ENCODE peak calls at places on chromosomes 4 and X, in eight cellular contexts. B is transverse colon, H is IMR-90, A is natural killer cell, M is upper lobe of right lung, P is fibroblast of the aortic adventitia, R is ovary, W is astrocyte of the spinal cord. L is an unnamed sample.

GRCh38 chr4:174669278-174669677 is 147.0 kb upstream of the HPGD start:
- DNase-seq in B (no peak), H (peak), A (no peak), M (no peak), P (peak), R (no peak), W (peak), L (peak)

GRCh38 chr4:162849922-162850321 is 316.8 kb downstream of the NAF1 start:
- DNase-seq in B (no peak), H (no peak), A (no peak), M (no peak), P (no peak), R (no peak), W (no peak), L (no peak)

GRCh38 chrX:38917954-38918353 is 116.7 kb downstream of the MID1IP1 start:
- DNase-seq in B (no peak), H (no peak), A (no peak), M (no peak), P (no peak), R (no peak), W (no peak), L (no peak)

GRCh38 chrX:150352114-150352513 is 11.0 kb upstream of the MAMLD1 start:
- DNase-seq in B (no peak), H (peak), A (no peak), M (no peak), P (no peak), R (no peak), W (no peak), L (no peak)

GRCh38 chr4:89056953-89057398 is at the start of gene FAM13A:
- DNase-seq in B (peak), H (peak), A (no peak), M (peak), P (peak), R (peak), W (peak), L (peak)

GRCh38 chr4:56425518-56425917 is 9.9 kb downstream of the PPAT start:
- DNase-seq in B (no peak), H (no peak), A (no peak), M (no peak), P (no peak), R (no peak), W (no peak), L (no peak)

GRCh38 chrX:75781618-75782017 is 3.4 kb downstream of the MAGEE2 start:
- DNase-seq in B (no peak), H (no peak), A (no peak), M (no peak), P (no peak), R (peak), W (no peak), L (no peak)

GRCh38 chr4:47122592-47123291 is 91.4 kb downstream of the GABRB1 start:
- DNase-seq in B (peak), H (peak), A (peak), M (no peak), P (peak), R (no peak), W (peak), L (no peak)

GRCh38 chr4:145183023-145183422 is 2.6 kb upstream of the OTUD4 start:
- DNase-seq in B (no peak), H (peak), A (no peak), M (no peak), P (peak), R (no peak), W (no peak), L (no peak)

GRCh38 chrX:77431227-77431626 is 16.0 kb upstream of the FGF16 start:
- DNase-seq in B (no peak), H (peak), A (no peak), M (no peak), P (peak), R (no peak), W (peak), L (no peak)

GRCh38 chrX:51641421-51642021 is 22.8 kb upstream of the CENPVL3 start:
- DNase-seq in B (no peak), H (peak), A (no peak), M (no peak), P (peak), R (no peak), W (peak), L (peak)

GRCh38 chr4:6008092-6008551 is 10.1 kb downstream of the C4orf50 start:
- DNase-seq in B (no peak), H (no peak), A (no peak), M (peak), P (no peak), R (no peak), W (no peak), L (no peak)

GRCh38 chr4:27115221-27115620 is 254.6 kb downstream of the STIM2 start:
- DNase-seq in B (no peak), H (no peak), A (no peak), M (no peak), P (no peak), R (no peak), W (no peak), L (no peak)

GRCh38 chr4:130722370-130722769 is 1626.4 kb downstream of the C4orf33 start:
- DNase-seq in B (no peak), H (no peak), A (no peak), M (no peak), P (no peak), R (no peak), W (no peak), L (no peak)

GRCh38 chr4:1821679-1822567 is 28.8 kb downstream of the FGFR3 start:
- DNase-seq in B (no peak), H (no peak), A (no peak), M (no peak), P (no peak), R (no peak), W (no peak), L (no peak)

GRCh38 chr4:6907658-6908191 is 1.9 kb upstream of the TBC1D14 start:
- DNase-seq in B (peak), H (no peak), A (no peak), M (peak), P (peak), R (no peak), W (no peak), L (no peak)

GRCh38 chr4:84028340-84028739 is 470.8 kb downstream of the NKX6-1 start:
- DNase-seq in B (no peak), H (no peak), A (no peak), M (no peak), P (no peak), R (no peak), W (no peak), L (no peak)

GRCh38 chrX:77446840-77447239 is 349 bp upstream of the FGF16 start:
- DNase-seq in B (no peak), H (no peak), A (no peak), M (no peak), P (peak), R (no peak), W (no peak), L (no peak)

GRCh38 chr4:161937151-161937550 is 226.6 kb downstream of the FSTL5 start:
- DNase-seq in B (no peak), H (no peak), A (no peak), M (no peak), P (no peak), R (no peak), W (no peak), L (no peak)

GRCh38 chrX:17377047-17377692 is 2.2 kb downstream of the NHS start:
- DNase-seq in B (peak), H (peak), A (no peak), M (peak), P (peak), R (peak), W (peak), L (no peak)

GRCh38 chr4:141643557-141643956 is 7.2 kb downstream of the IL15 start:
- DNase-seq in B (no peak), H (peak), A (no peak), M (no peak), P (peak), R (no peak), W (peak), L (peak)

GRCh38 chrX:4706961-4707360 is 993.5 kb upstream of the PRKX start:
- DNase-seq in B (no peak), H (no peak), A (no peak), M (no peak), P (no peak), R (no peak), W (no peak), L (no peak)

GRCh38 chr4:120718979-120719566 is 203.5 kb downstream of the PRDM5 start:
- DNase-seq in B (peak), H (peak), A (no peak), M (no peak), P (peak), R (peak), W (peak), L (peak)

GRCh38 chr4:141132689-141133145 is 552 bp downstream of the RNF150 start:
- DNase-seq in B (peak), H (peak), A (no peak), M (peak), P (peak), R (peak), W (peak), L (no peak)

GRCh38 chr4:3079694-3080123 is 5.2 kb downstream of the HTT start:
- DNase-seq in B (no peak), H (no peak), A (no peak), M (no peak), P (no peak), R (no peak), W (no peak), L (no peak)

GRCh38 chr4:36385951-36386561 is 104.6 kb downstream of the DTHD1 start:
- DNase-seq in B (peak), H (no peak), A (peak), M (no peak), P (no peak), R (no peak), W (no peak), L (no peak)

GRCh38 chrX:107716816-107717700 is 58.5 kb downstream of the TSC22D3 start:
- DNase-seq in B (peak), H (peak), A (peak), M (peak), P (peak), R (peak), W (peak), L (no peak)

GRCh38 chr4:10028910-10029309 is 7.6 kb upstream of the SLC2A9 start:
- DNase-seq in B (no peak), H (no peak), A (no peak), M (no peak), P (no peak), R (no peak), W (no peak), L (no peak)

GRCh38 chr4:83964996-83965541 is 429.2 kb downstream of the GPAT3 start:
- DNase-seq in B (no peak), H (peak), A (no peak), M (no peak), P (peak), R (no peak), W (peak), L (no peak)

GRCh38 chr4:146522098-146522861 is 540 bp upstream of the SLC10A7 start:
- DNase-seq in B (peak), H (peak), A (peak), M (peak), P (peak), R (peak), W (peak), L (no peak)

GRCh38 chr4:55636622-55636999 is 513 bp upstream of the NMU start:
- DNase-seq in B (no peak), H (no peak), A (no peak), M (no peak), P (no peak), R (no peak), W (no peak), L (no peak)

GRCh38 chrX:130172127-130172834 is 519 bp downstream of the RAB33A start:
- DNase-seq in B (no peak), H (no peak), A (no peak), M (no peak), P (no peak), R (no peak), W (no peak), L (no peak)

GRCh38 chrX:115968436-115969252 is 201.9 kb upstream of the AGTR2 start:
- DNase-seq in B (peak), H (no peak), A (no peak), M (peak), P (peak), R (peak), W (peak), L (no peak)

GRCh38 chr4:142098380-142098779 is 462.0 kb downstream of the IL15 start:
- DNase-seq in B (no peak), H (no peak), A (no peak), M (no peak), P (no peak), R (no peak), W (no peak), L (no peak)

GRCh38 chr4:45006078-45006477 is 279.7 kb upstream of the GNPDA2 start:
- DNase-seq in B (no peak), H (no peak), A (no peak), M (no peak), P (no peak), R (no peak), W (no peak), L (no peak)

GRCh38 chr4:76723373-76723772 is 174.6 kb downstream of the SOWAHB start:
- DNase-seq in B (no peak), H (peak), A (no peak), M (no peak), P (peak), R (no peak), W (peak), L (no peak)

GRCh38 chr4:80434238-80434637 is 98.7 kb downstream of the CFAP299 start:
- DNase-seq in B (no peak), H (peak), A (no peak), M (no peak), P (peak), R (no peak), W (peak), L (peak)

GRCh38 chr4:3717241-3717640 is 48.9 kb upstream of the ADRA2C start:
- DNase-seq in B (no peak), H (no peak), A (no peak), M (peak), P (no peak), R (no peak), W (no peak), L (no peak)

GRCh38 chrX:50483283-50483682 is 12.7 kb upstream of the DGKK start:
- DNase-seq in B (no peak), H (no peak), A (no peak), M (no peak), P (no peak), R (no peak), W (no peak), L (no peak)

GRCh38 chr4:107153228-107153627 is 117.1 kb upstream of the DKK2 start:
- DNase-seq in B (peak), H (no peak), A (no peak), M (no peak), P (peak), R (no peak), W (no peak), L (no peak)
- TF ChIP-seq CTCF in B (peak), H (no peak), A (no peak), M (peak), P (peak), R (no peak), W (peak), L (peak)

GRCh38 chrX:63812826-63813225 is 27.8 kb upstream of the ARHGEF9 start:
- DNase-seq in B (no peak), H (no peak), A (no peak), M (no peak), P (no peak), R (no peak), W (no peak), L (no peak)
- TF ChIP-seq CTCF in B (no peak), H (no peak), A (no peak), M (no peak), P (no peak), R (no peak), W (no peak), L (no peak)

GRCh38 chr4:122826000-122826595 is 533 bp upstream of the FGF2 start:
- DNase-seq in B (no peak), H (peak), A (no peak), M (no peak), P (peak), R (no peak), W (no peak), L (no peak)

GRCh38 chr4:122826596-122827257 is at the start of gene FGF2:
- DNase-seq in B (peak), H (peak), A (peak), M (peak), P (peak), R (peak), W (peak), L (no peak)

GRCh38 chr4:122830392-122831095 is 3.9 kb downstream of the FGF2 start:
- DNase-seq in B (no peak), H (no peak), A (no peak), M (no peak), P (peak), R (no peak), W (no peak), L (no peak)

GRCh38 chr4:122827258-122827887 is 742 bp downstream of the FGF2 start:
- DNase-seq in B (peak), H (peak), A (peak), M (peak), P (peak), R (peak), W (peak), L (no peak)

DNA sequence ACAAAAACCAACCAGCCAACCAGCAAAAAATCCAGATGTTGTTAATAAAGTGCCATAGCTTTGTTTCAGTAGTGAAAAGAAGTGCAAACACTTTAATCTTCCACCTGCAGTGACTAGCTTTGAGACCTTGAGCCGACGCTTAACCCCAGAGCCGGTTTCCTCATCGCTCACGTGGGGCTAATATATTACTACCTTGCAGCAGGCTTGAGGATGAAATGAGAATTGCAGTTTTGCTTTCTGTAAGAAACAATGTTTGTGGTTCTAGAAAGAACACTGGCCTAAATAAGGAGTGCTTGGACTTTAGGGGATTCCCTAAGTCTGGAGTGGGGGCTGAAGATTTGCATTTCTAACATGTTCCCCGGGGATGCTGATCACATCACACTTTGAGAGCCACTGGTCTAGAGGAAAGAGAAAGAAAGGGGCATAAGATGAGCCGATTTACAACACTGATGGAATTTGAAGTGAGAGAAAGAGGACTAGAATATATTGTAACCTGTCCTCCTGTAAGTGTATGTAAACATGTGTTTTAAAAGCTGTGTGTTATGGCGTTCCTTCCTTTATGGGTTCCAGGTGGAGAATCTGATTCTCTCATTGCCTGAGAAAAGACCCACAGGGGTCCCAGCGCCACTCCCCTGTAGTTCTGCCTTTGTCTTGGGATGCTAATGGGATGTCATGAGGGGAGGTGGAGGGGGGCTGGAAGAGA is 1.4 kb downstream of the FGF2 start:
- DNase-seq in B (peak), H (peak), A (peak), M (no peak), P (peak), R (peak), W (peak), L (no peak)
- TF ChIP-seq CTCF in B (peak), H (peak), A (no peak), M (peak), P (peak), R (peak), W (no peak), L (no peak)

GRCh38 chr4:87445964-87446363 is 23.6 kb downstream of the NUDT9 start:
- DNase-seq in B (no peak), H (no peak), A (no peak), M (no peak), P (no peak), R (no peak), W (no peak), L (no peak)

GRCh38 chr4:87451537-87451936 is 29.2 kb downstream of the NUDT9 start:
- DNase-seq in B (no peak), H (no peak), A (no peak), M (no peak), P (no peak), R (no peak), W (no peak), L (no peak)
- TF ChIP-seq CTCF in B (no peak), H (no peak), A (no peak), M (no peak), P (peak), R (no peak), W (no peak), L (no peak)

DNA sequence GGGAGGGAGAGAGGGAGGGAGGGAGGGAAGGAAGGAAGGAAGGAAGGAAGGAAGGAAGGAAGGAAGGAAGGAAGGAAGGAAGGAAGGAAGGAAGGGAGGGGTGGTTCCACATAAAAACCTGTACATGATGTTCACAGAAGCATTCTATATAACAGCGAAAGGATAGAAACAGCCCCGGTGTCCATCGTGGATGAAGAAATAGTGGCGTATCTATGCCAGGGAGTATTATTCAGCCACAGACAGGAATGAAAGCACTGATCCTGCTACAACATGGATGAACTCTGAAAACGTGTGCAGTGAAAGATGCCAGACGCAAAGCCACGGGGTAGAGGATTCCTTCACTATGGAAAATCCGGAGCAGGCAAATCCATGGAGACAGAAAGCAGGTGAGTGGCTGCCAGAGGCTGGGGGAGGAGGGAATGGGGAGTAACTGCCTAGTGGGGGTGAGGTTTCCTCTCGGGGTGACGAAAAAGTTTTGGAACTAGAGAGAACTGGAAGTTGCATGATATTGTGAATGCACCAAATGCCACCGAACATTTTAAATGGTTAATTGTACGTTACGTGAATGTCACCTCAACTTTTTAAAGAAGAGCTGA is 92.2 kb downstream of the ABLIM2 start:
- DNase-seq in B (no peak), H (no peak), A (no peak), M (no peak), P (no peak), R (no peak), W (no peak), L (no peak)
- TF ChIP-seq CTCF in B (no peak), H (no peak), A (no peak), M (no peak), P (no peak), R (no peak), W (no peak), L (no peak)